ENCODE peak calls at places on chromosomes 3 and 15, in six cellular contexts. One of them, this sample, is unnamed.

GRCh38 chr3:114115151-114115550 is 58.6 kb downstream of the QTRT2 start:
- ATAC-seq in heart left ventricle: no peak
- ATAC-seq in CD4-positive, alpha-beta T cell: no peak
- ATAC-seq in left lung: no peak
- ATAC-seq in foreskin keratinocyte: no peak
- ATAC-seq in upper lobe of left lung: no peak
- ATAC-seq in this sample: no peak

GRCh38 chr15:50260969-50261496 is 4.5 kb downstream of the HDC start:
- ATAC-seq in upper lobe of left lung: no peak
- ATAC-seq in left lung: peak
- ATAC-seq in foreskin keratinocyte: no peak
- ATAC-seq in CD4-positive, alpha-beta T cell: no peak
- ATAC-seq in heart left ventricle: no peak
- ATAC-seq in this sample: no peak

GRCh38 chr3:171970301-171970788 is 69.0 kb upstream of the FNDC3B start:
- ATAC-seq in foreskin keratinocyte: no peak
- ATAC-seq in left lung: peak
- ATAC-seq in heart left ventricle: no peak
- ATAC-seq in upper lobe of left lung: no peak
- ATAC-seq in CD4-positive, alpha-beta T cell: no peak
- ATAC-seq in this sample: no peak

GRCh38 chr15:85828869-85829268 is 34.1 kb upstream of the KLHL25 start:
- ATAC-seq in foreskin keratinocyte: no peak
- ATAC-seq in left lung: no peak
- ATAC-seq in heart left ventricle: no peak
- ATAC-seq in CD4-positive, alpha-beta T cell: no peak
- ATAC-seq in upper lobe of left lung: no peak
- ATAC-seq in this sample: no peak

GRCh38 chr3:134201201-134202130 is 49.2 kb downstream of the RYK start:
- ATAC-seq in upper lobe of left lung: no peak
- ATAC-seq in heart left ventricle: no peak
- ATAC-seq in CD4-positive, alpha-beta T cell: no peak
- ATAC-seq in foreskin keratinocyte: peak
- ATAC-seq in left lung: no peak
- ATAC-seq in this sample: peak

GRCh38 chr3:98540346-98540745 is 8.6 kb downstream of the GPR15 start:
- ATAC-seq in CD4-positive, alpha-beta T cell: no peak
- ATAC-seq in heart left ventricle: no peak
- ATAC-seq in left lung: no peak
- ATAC-seq in foreskin keratinocyte: no peak
- ATAC-seq in upper lobe of left lung: no peak
- ATAC-seq in this sample: no peak

GRCh38 chr3:50588759-50589433 is 19.6 kb downstream of the HEMK1 start:
- ATAC-seq in CD4-positive, alpha-beta T cell: no peak
- ATAC-seq in foreskin keratinocyte: no peak
- ATAC-seq in heart left ventricle: no peak
- ATAC-seq in left lung: no peak
- ATAC-seq in upper lobe of left lung: no peak
- ATAC-seq in this sample: no peak

GRCh38 chr15:68586274-68586961 is 7.6 kb downstream of the CORO2B start:
- ATAC-seq in CD4-positive, alpha-beta T cell: no peak
- ATAC-seq in left lung: no peak
- ATAC-seq in foreskin keratinocyte: peak
- ATAC-seq in heart left ventricle: no peak
- ATAC-seq in upper lobe of left lung: no peak
- ATAC-seq in this sample: peak

GRCh38 chr15:100831466-100831865 is 48.2 kb upstream of the ALDH1A3 start:
- ATAC-seq in heart left ventricle: no peak
- ATAC-seq in left lung: no peak
- ATAC-seq in foreskin keratinocyte: peak
- ATAC-seq in CD4-positive, alpha-beta T cell: no peak
- ATAC-seq in upper lobe of left lung: no peak
- ATAC-seq in this sample: no peak

GRCh38 chr15:59259137-59259943 is 52.7 kb downstream of the LDHAL6B start:
- ATAC-seq in foreskin keratinocyte: no peak
- ATAC-seq in CD4-positive, alpha-beta T cell: no peak
- ATAC-seq in upper lobe of left lung: no peak
- ATAC-seq in left lung: no peak
- ATAC-seq in heart left ventricle: no peak
- ATAC-seq in this sample: no peak

GRCh38 chr3:37935756-37936666 is 54.6 kb upstream of the VILL start:
- ATAC-seq in upper lobe of left lung: peak
- ATAC-seq in foreskin keratinocyte: peak
- ATAC-seq in CD4-positive, alpha-beta T cell: no peak
- ATAC-seq in left lung: peak
- ATAC-seq in heart left ventricle: peak
- ATAC-seq in this sample: no peak

GRCh38 chr3:71101014-71101413 is 482.5 kb downstream of the FOXP1 start:
- ATAC-seq in CD4-positive, alpha-beta T cell: no peak
- ATAC-seq in upper lobe of left lung: no peak
- ATAC-seq in foreskin keratinocyte: peak
- ATAC-seq in left lung: no peak
- ATAC-seq in heart left ventricle: no peak
- ATAC-seq in this sample: peak

GRCh38 chr3:175346573-175347356 is 487.6 kb downstream of the NAALADL2 start:
- ATAC-seq in upper lobe of left lung: peak
- ATAC-seq in foreskin keratinocyte: peak
- ATAC-seq in heart left ventricle: peak
- ATAC-seq in CD4-positive, alpha-beta T cell: no peak
- ATAC-seq in left lung: peak
- ATAC-seq in this sample: peak

GRCh38 chr3:192246847-192247520 is 480.4 kb downstream of the FGF12 start:
- ATAC-seq in CD4-positive, alpha-beta T cell: no peak
- ATAC-seq in left lung: no peak
- ATAC-seq in heart left ventricle: no peak
- ATAC-seq in foreskin keratinocyte: no peak
- ATAC-seq in upper lobe of left lung: no peak
- ATAC-seq in this sample: no peak

GRCh38 chr3:113228969-113229368 is 17.6 kb downstream of the BOC start:
- ATAC-seq in left lung: no peak
- ATAC-seq in upper lobe of left lung: no peak
- ATAC-seq in heart left ventricle: no peak
- ATAC-seq in foreskin keratinocyte: no peak
- ATAC-seq in CD4-positive, alpha-beta T cell: no peak
- ATAC-seq in this sample: no peak

GRCh38 chr3:100087203-100087602 is 27.1 kb downstream of the FILIP1L start:
- ATAC-seq in foreskin keratinocyte: peak
- ATAC-seq in heart left ventricle: no peak
- ATAC-seq in CD4-positive, alpha-beta T cell: no peak
- ATAC-seq in upper lobe of left lung: no peak
- ATAC-seq in left lung: no peak
- ATAC-seq in this sample: no peak

GRCh38 chr3:27326949-27327582 is 42.1 kb downstream of the NEK10 start:
- ATAC-seq in upper lobe of left lung: no peak
- ATAC-seq in heart left ventricle: peak
- ATAC-seq in left lung: no peak
- ATAC-seq in CD4-positive, alpha-beta T cell: no peak
- ATAC-seq in foreskin keratinocyte: no peak
- ATAC-seq in this sample: no peak

GRCh38 chr15:45393851-45394250 is 15.5 kb upstream of the GATM start:
- ATAC-seq in foreskin keratinocyte: peak
- ATAC-seq in upper lobe of left lung: no peak
- ATAC-seq in heart left ventricle: no peak
- ATAC-seq in CD4-positive, alpha-beta T cell: no peak
- ATAC-seq in left lung: peak
- ATAC-seq in this sample: peak

GRCh38 chr15:100170280-100170654 is 171.5 kb downstream of the ADAMTS17 start:
- ATAC-seq in foreskin keratinocyte: no peak
- ATAC-seq in CD4-positive, alpha-beta T cell: no peak
- ATAC-seq in upper lobe of left lung: no peak
- ATAC-seq in left lung: no peak
- ATAC-seq in heart left ventricle: no peak
- ATAC-seq in this sample: no peak

GRCh38 chr15:98706387-98706786 is 58.0 kb downstream of the IGF1R start:
- ATAC-seq in left lung: no peak
- ATAC-seq in CD4-positive, alpha-beta T cell: no peak
- ATAC-seq in heart left ventricle: no peak
- ATAC-seq in upper lobe of left lung: no peak
- ATAC-seq in foreskin keratinocyte: no peak
- ATAC-seq in this sample: no peak

GRCh38 chr3:190617185-190617584 is 103.3 kb downstream of the IL1RAP start:
- ATAC-seq in foreskin keratinocyte: peak
- ATAC-seq in upper lobe of left lung: peak
- ATAC-seq in CD4-positive, alpha-beta T cell: no peak
- ATAC-seq in left lung: peak
- ATAC-seq in heart left ventricle: peak
- ATAC-seq in this sample: peak